ENCODE peak calls at places on chromosome 14, in six cellular contexts. S is stimulated activated CD4-positive, alpha-beta T cell treated with anti-CD3 and anti-CD28 coated beads, TNF-alpha, amount 100 ng/mL, for 1 hour; C is GM12878; F is HS-5; B is Right ventricle myocardium inferior; A is NCI-H510A. D is an unnamed sample.

GRCh38 chr14:104871656-104872468 is 6.8 kb downstream of the CEP170B start:
- DNase-seq in B (no peak), F (no peak), A (no peak), S (no peak), C (no peak), D (no peak)

GRCh38 chr14:30132201-30132600 is 204.6 kb upstream of the PRKD1 start:
- DNase-seq in S (no peak), A (no peak), F (no peak), B (no peak), C (no peak), D (no peak)

GRCh38 chr14:70640938-70641547 is 673 bp upstream of the TTC9 start:
- DNase-seq in F (no peak), B (no peak), C (peak), A (peak), S (no peak), D (no peak)

GRCh38 chr14:77099425-77100167 is 1.5 kb downstream of the CIPC start:
- DNase-seq in S (no peak), A (no peak), C (no peak), F (peak), B (no peak), D (peak)

GRCh38 chr14:50739186-50739585 is 71.1 kb upstream of the SAV1 start:
- DNase-seq in F (no peak), A (no peak), C (no peak), S (no peak), B (no peak), D (no peak)

GRCh38 chr14:68589447-68590232 is 203.2 kb downstream of the ZFP36L1 start:
- DNase-seq in S (no peak), C (no peak), A (no peak), F (no peak), B (peak), D (no peak)

GRCh38 chr14:77580964-77581505 is 35.4 kb downstream of the SPTLC2 start:
- DNase-seq in B (no peak), F (no peak), A (no peak), S (no peak), C (peak), D (no peak)

GRCh38 chr14:98182385-98183055 is 1089.5 kb downstream of the BCL11B start:
- DNase-seq in C (no peak), B (no peak), A (no peak), S (no peak), F (no peak), D (no peak)

GRCh38 chr14:61153436-61153835 is 127.7 kb downstream of the TMEM30B start:
- DNase-seq in F (no peak), A (no peak), B (no peak), S (no peak), C (no peak), D (no peak)

GRCh38 chr14:35342160-35343010 is 50.2 kb downstream of the PSMA6 start:
- DNase-seq in B (peak), F (no peak), S (no peak), A (no peak), C (no peak), D (no peak)

GRCh38 chr14:91869556-91869955 is 2.2 kb upstream of the TC2N start:
- DNase-seq in S (no peak), C (no peak), A (no peak), F (no peak), B (no peak), D (no peak)

GRCh38 chr14:67999693-68000384 is 180.3 kb downstream of the RAD51B start:
- DNase-seq in C (no peak), S (no peak), F (peak), B (no peak), A (no peak), D (no peak)

GRCh38 chr14:74501135-74501614 is 7.6 kb downstream of the ISCA2 start:
- DNase-seq in F (no peak), S (no peak), C (no peak), B (no peak), A (peak), D (no peak)

GRCh38 chr14:47626151-47627035 is 49.0 kb downstream of the MDGA2 start:
- DNase-seq in B (no peak), F (no peak), C (no peak), S (no peak), A (peak), D (no peak)

GRCh38 chr14:79271122-79271521 is 940.2 kb downstream of the DIO2 start:
- DNase-seq in A (no peak), C (no peak), B (no peak), F (no peak), S (no peak), D (no peak)

GRCh38 chr14:103232338-103232808 is 101.7 kb upstream of the EIF5 start:
- DNase-seq in C (no peak), A (peak), S (no peak), F (no peak), B (no peak), D (no peak)

GRCh38 chr14:87434680-87435079 is 558.3 kb downstream of the GALC start:
- DNase-seq in A (no peak), F (no peak), B (no peak), C (no peak), S (no peak), D (no peak)

GRCh38 chr14:37584211-37585100 is 10.6 kb downstream of the FOXA1 start:
- DNase-seq in B (no peak), S (no peak), A (no peak), F (no peak), C (no peak), D (no peak)

GRCh38 chr14:52067873-52068740 is 752 bp downstream of the NID2 start:
- DNase-seq in C (no peak), B (peak), F (no peak), A (no peak), S (no peak), D (no peak)

GRCh38 chr14:92704821-92705220 is 43.6 kb downstream of the LGMN start:
- DNase-seq in C (no peak), B (no peak), F (no peak), S (no peak), A (no peak), D (no peak)

GRCh38 chr14:96084796-96085195 is 45.6 kb downstream of the C14orf132 start:
- DNase-seq in B (no peak), F (no peak), C (no peak), S (no peak), A (peak), D (no peak)

GRCh38 chr14:51304428-51304827 is 64.4 kb downstream of the TMX1 start:
- DNase-seq in S (no peak), A (no peak), B (no peak), F (no peak), C (no peak), D (no peak)

GRCh38 chr14:24198845-24199524 is 3.7 kb upstream of the TM9SF1 start:
- DNase-seq in F (no peak), A (no peak), C (no peak), B (no peak), S (no peak), D (no peak)

GRCh38 chr14:104116544-104117340 is 21.6 kb upstream of the KIF26A start:
- DNase-seq in F (no peak), S (no peak), B (peak), A (no peak), C (no peak), D (no peak)

GRCh38 chr14:58944226-58944769 is 244.2 kb upstream of the DAAM1 start:
- DNase-seq in C (no peak), S (no peak), B (no peak), A (peak), F (no peak), D (no peak)

GRCh38 chr14:77161011-77161410 is 19.4 kb upstream of the ZDHHC22 start:
- DNase-seq in F (no peak), C (no peak), A (no peak), S (no peak), B (no peak), D (no peak)

D was measured in HS-27A.